ENCODE peak calls at places on chromosomes 3 and 15, in six cellular contexts. One of them, this sample, is unnamed.

GRCh38 chr15:79218588-79219200 is 63.8 kb upstream of the ANKRD34C start:
- DNase-seq in suprapubic skin: peak
- DNase-seq in sigmoid colon: no peak
- DNase-seq in body of pancreas: no peak
- DNase-seq in heart left ventricle: peak
- DNase-seq in stomach: no peak
- DNase-seq in this sample: no peak

GRCh38 chr3:73719413-73719831 is 94.7 kb upstream of the PDZRN3 start:
- DNase-seq in suprapubic skin: no peak
- DNase-seq in sigmoid colon: peak
- DNase-seq in body of pancreas: no peak
- DNase-seq in heart left ventricle: no peak
- DNase-seq in stomach: no peak
- DNase-seq in this sample: no peak

GRCh38 chr15:49521802-49522201 is 98.8 kb downstream of the FGF7 start:
- DNase-seq in suprapubic skin: no peak
- DNase-seq in sigmoid colon: no peak
- DNase-seq in body of pancreas: no peak
- DNase-seq in heart left ventricle: no peak
- DNase-seq in stomach: no peak
- DNase-seq in this sample: no peak

GRCh38 chr15:41494922-41495735 is 1.5 kb downstream of the ITPKA start:
- DNase-seq in suprapubic skin: no peak
- DNase-seq in sigmoid colon: no peak
- DNase-seq in body of pancreas: peak
- DNase-seq in heart left ventricle: no peak
- DNase-seq in stomach: peak
- DNase-seq in this sample: no peak

GRCh38 chr3:57972421-57973111 is 35.7 kb upstream of the FLNB start:
- DNase-seq in suprapubic skin: no peak
- DNase-seq in sigmoid colon: no peak
- DNase-seq in body of pancreas: no peak
- DNase-seq in heart left ventricle: no peak
- DNase-seq in stomach: peak
- DNase-seq in this sample: no peak

GRCh38 chr3:75048650-75049049 is 434.2 kb upstream of the CNTN3 start:
- DNase-seq in suprapubic skin: no peak
- DNase-seq in sigmoid colon: no peak
- DNase-seq in body of pancreas: no peak
- DNase-seq in heart left ventricle: no peak
- DNase-seq in stomach: no peak
- DNase-seq in this sample: no peak

GRCh38 chr3:144109944-144110343 is 138.3 kb downstream of the DIPK2A start:
- DNase-seq in suprapubic skin: no peak
- DNase-seq in sigmoid colon: no peak
- DNase-seq in body of pancreas: no peak
- DNase-seq in heart left ventricle: no peak
- DNase-seq in stomach: no peak
- DNase-seq in this sample: no peak

GRCh38 chr15:76973362-76973743 is 21.6 kb upstream of the PSTPIP1 start:
- DNase-seq in suprapubic skin: no peak
- DNase-seq in sigmoid colon: no peak
- DNase-seq in body of pancreas: peak
- DNase-seq in heart left ventricle: peak
- DNase-seq in stomach: no peak
- DNase-seq in this sample: no peak

GRCh38 chr15:70826634-70827033 is 27.3 kb downstream of the LARP6 start:
- DNase-seq in suprapubic skin: peak
- DNase-seq in sigmoid colon: peak
- DNase-seq in body of pancreas: no peak
- DNase-seq in heart left ventricle: no peak
- DNase-seq in stomach: no peak
- DNase-seq in this sample: no peak

GRCh38 chr3:8607285-8608040 is 37.1 kb downstream of the SSUH2 start:
- DNase-seq in suprapubic skin: no peak
- DNase-seq in sigmoid colon: no peak
- DNase-seq in body of pancreas: peak
- DNase-seq in heart left ventricle: peak
- DNase-seq in stomach: peak
- DNase-seq in this sample: no peak

GRCh38 chr3:72082121-72082715 is 297.3 kb upstream of the PROK2 start:
- DNase-seq in suprapubic skin: no peak
- DNase-seq in sigmoid colon: no peak
- DNase-seq in body of pancreas: no peak
- DNase-seq in heart left ventricle: peak
- DNase-seq in stomach: peak
- DNase-seq in this sample: no peak

GRCh38 chr3:182027366-182027765 is 315.6 kb downstream of the SOX2 start:
- DNase-seq in suprapubic skin: no peak
- DNase-seq in sigmoid colon: no peak
- DNase-seq in body of pancreas: no peak
- DNase-seq in heart left ventricle: no peak
- DNase-seq in stomach: no peak
- DNase-seq in this sample: no peak

GRCh38 chr3:124701687-124702086 is 28.6 kb upstream of the UMPS start:
- DNase-seq in suprapubic skin: no peak
- DNase-seq in sigmoid colon: no peak
- DNase-seq in body of pancreas: no peak
- DNase-seq in heart left ventricle: no peak
- DNase-seq in stomach: no peak
- DNase-seq in this sample: no peak

GRCh38 chr3:18061737-18062136 is 319.3 kb upstream of the TBC1D5 start:
- DNase-seq in suprapubic skin: no peak
- DNase-seq in sigmoid colon: no peak
- DNase-seq in body of pancreas: no peak
- DNase-seq in heart left ventricle: no peak
- DNase-seq in stomach: no peak
- DNase-seq in this sample: no peak

GRCh38 chr3:171142985-171143384 is 116.5 kb upstream of the SLC2A2 start:
- DNase-seq in suprapubic skin: no peak
- DNase-seq in sigmoid colon: no peak
- DNase-seq in body of pancreas: peak
- DNase-seq in heart left ventricle: no peak
- DNase-seq in stomach: peak
- DNase-seq in this sample: no peak

GRCh38 chr15:40285151-40285898 is 2.5 kb upstream of the ANKRD63 start:
- DNase-seq in suprapubic skin: no peak
- DNase-seq in sigmoid colon: no peak
- DNase-seq in body of pancreas: no peak
- DNase-seq in heart left ventricle: no peak
- DNase-seq in stomach: no peak
- DNase-seq in this sample: no peak

GRCh38 chr15:57440799-57441198 is 64.5 kb downstream of the CGNL1 start:
- DNase-seq in suprapubic skin: no peak
- DNase-seq in sigmoid colon: no peak
- DNase-seq in body of pancreas: no peak
- DNase-seq in heart left ventricle: no peak
- DNase-seq in stomach: no peak
- DNase-seq in this sample: no peak

GRCh38 chr3:151437906-151438305 is 23.0 kb downstream of the IGSF10 start:
- DNase-seq in suprapubic skin: no peak
- DNase-seq in sigmoid colon: no peak
- DNase-seq in body of pancreas: no peak
- DNase-seq in heart left ventricle: no peak
- DNase-seq in stomach: no peak
- DNase-seq in this sample: no peak

GRCh38 chr3:115741650-115742049 is 118.3 kb downstream of the GAP43 start:
- DNase-seq in suprapubic skin: no peak
- DNase-seq in sigmoid colon: no peak
- DNase-seq in body of pancreas: no peak
- DNase-seq in heart left ventricle: no peak
- DNase-seq in stomach: no peak
- DNase-seq in this sample: no peak

GRCh38 chr3:102529452-102529851 is 94.6 kb downstream of the ZPLD1 start:
- DNase-seq in suprapubic skin: no peak
- DNase-seq in sigmoid colon: no peak
- DNase-seq in body of pancreas: peak
- DNase-seq in heart left ventricle: no peak
- DNase-seq in stomach: no peak
- DNase-seq in this sample: no peak

GRCh38 chr3:53680026-53680425 is 166.2 kb downstream of the CHDH start:
- DNase-seq in suprapubic skin: no peak
- DNase-seq in sigmoid colon: peak
- DNase-seq in body of pancreas: peak
- DNase-seq in heart left ventricle: no peak
- DNase-seq in stomach: no peak
- DNase-seq in this sample: no peak

GRCh38 chr3:60046212-60046611 is 996.4 kb upstream of the CFAP20DC start:
- DNase-seq in suprapubic skin: no peak
- DNase-seq in sigmoid colon: no peak
- DNase-seq in body of pancreas: peak
- DNase-seq in heart left ventricle: no peak
- DNase-seq in stomach: no peak
- DNase-seq in this sample: no peak

GRCh38 chr3:45123030-45123429 is 23.1 kb downstream of the CDCP1 start:
- DNase-seq in suprapubic skin: no peak
- DNase-seq in sigmoid colon: no peak
- DNase-seq in body of pancreas: no peak
- DNase-seq in heart left ventricle: no peak
- DNase-seq in stomach: no peak
- DNase-seq in this sample: no peak

GRCh38 chr3:1723726-1724125 is 374.9 kb upstream of the CNTN4 start:
- DNase-seq in suprapubic skin: no peak
- DNase-seq in sigmoid colon: no peak
- DNase-seq in body of pancreas: no peak
- DNase-seq in heart left ventricle: no peak
- DNase-seq in stomach: no peak
- DNase-seq in this sample: no peak

GRCh38 chr3:192207239-192207638 is 520.1 kb downstream of the FGF12 start:
- DNase-seq in suprapubic skin: no peak
- DNase-seq in sigmoid colon: no peak
- DNase-seq in body of pancreas: no peak
- DNase-seq in heart left ventricle: no peak
- DNase-seq in stomach: no peak
- DNase-seq in this sample: no peak

GRCh38 chr3:101117473-101117872 is 124.3 kb upstream of the ABI3BP start:
- DNase-seq in suprapubic skin: no peak
- DNase-seq in sigmoid colon: no peak
- DNase-seq in body of pancreas: no peak
- DNase-seq in heart left ventricle: no peak
- DNase-seq in stomach: no peak
- DNase-seq in this sample: no peak

GRCh38 chr15:42495361-42496212 is at the start of gene SNAP23:
- DNase-seq in suprapubic skin: peak
- DNase-seq in sigmoid colon: peak
- DNase-seq in body of pancreas: peak
- DNase-seq in heart left ventricle: peak
- DNase-seq in stomach: peak
- DNase-seq in this sample: peak
- TF ChIP-seq POLR2A in suprapubic skin: no peak
- TF ChIP-seq POLR2A in sigmoid colon: peak
- TF ChIP-seq POLR2A in body of pancreas: peak
- TF ChIP-seq POLR2A in heart left ventricle: peak
- TF ChIP-seq POLR2A in stomach: no peak
- TF ChIP-seq POLR2A in this sample: peak

DNA sequence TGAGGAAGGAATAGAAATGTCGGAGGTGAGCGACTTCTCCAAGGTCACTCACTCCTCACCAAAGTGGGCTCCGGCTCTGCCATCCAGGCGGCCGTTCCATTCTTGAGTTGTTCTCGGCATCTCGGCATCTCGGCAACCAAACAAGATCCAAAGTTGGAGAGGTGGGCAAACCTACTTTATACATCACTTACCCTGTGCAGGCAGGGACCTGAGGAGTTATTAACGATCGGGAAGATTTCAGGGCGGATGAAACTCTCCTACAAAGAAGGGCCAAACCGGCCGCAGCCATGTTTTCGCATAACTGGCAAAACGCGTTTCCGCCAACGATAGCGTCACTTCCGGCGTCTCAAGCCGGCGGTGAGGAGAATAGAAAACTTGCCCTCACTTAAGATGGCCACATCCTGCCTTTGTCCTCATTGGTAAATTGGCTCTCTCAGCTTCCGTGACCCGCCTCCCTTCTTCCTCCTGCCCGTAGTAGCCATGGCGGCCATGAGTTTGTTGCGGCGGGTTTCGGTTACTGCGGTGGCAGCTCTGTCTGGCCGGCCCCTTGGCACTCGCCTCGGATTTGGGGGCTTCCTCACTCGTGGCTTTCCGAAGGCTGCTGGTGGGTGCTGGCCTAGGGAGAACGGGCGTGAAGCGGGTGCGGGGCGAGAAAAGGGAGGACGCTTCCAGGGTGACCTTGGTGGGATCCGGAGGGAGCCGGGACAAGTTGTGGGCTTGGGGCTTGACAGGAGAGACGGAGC is at the start of the genes MRPL47 and NDUFB5:
- DNase-seq in suprapubic skin: peak
- DNase-seq in sigmoid colon: peak
- DNase-seq in body of pancreas: peak
- DNase-seq in heart left ventricle: peak
- DNase-seq in stomach: peak
- DNase-seq in this sample: peak
- TF ChIP-seq POLR2A in suprapubic skin: peak
- TF ChIP-seq POLR2A in sigmoid colon: peak
- TF ChIP-seq POLR2A in body of pancreas: peak
- TF ChIP-seq POLR2A in heart left ventricle: peak
- TF ChIP-seq POLR2A in stomach: no peak
- TF ChIP-seq POLR2A in this sample: peak

GRCh38 chr3:10173926-10174435 is 9.3 kb downstream of the IRAK2 start:
- DNase-seq in suprapubic skin: no peak
- DNase-seq in sigmoid colon: peak
- DNase-seq in body of pancreas: peak
- DNase-seq in heart left ventricle: peak
- DNase-seq in stomach: peak
- DNase-seq in this sample: no peak
- TF ChIP-seq POLR2A in suprapubic skin: no peak
- TF ChIP-seq POLR2A in sigmoid colon: no peak
- TF ChIP-seq POLR2A in body of pancreas: no peak
- TF ChIP-seq POLR2A in heart left ventricle: no peak
- TF ChIP-seq POLR2A in stomach: no peak
- TF ChIP-seq POLR2A in this sample: no peak

DNA sequence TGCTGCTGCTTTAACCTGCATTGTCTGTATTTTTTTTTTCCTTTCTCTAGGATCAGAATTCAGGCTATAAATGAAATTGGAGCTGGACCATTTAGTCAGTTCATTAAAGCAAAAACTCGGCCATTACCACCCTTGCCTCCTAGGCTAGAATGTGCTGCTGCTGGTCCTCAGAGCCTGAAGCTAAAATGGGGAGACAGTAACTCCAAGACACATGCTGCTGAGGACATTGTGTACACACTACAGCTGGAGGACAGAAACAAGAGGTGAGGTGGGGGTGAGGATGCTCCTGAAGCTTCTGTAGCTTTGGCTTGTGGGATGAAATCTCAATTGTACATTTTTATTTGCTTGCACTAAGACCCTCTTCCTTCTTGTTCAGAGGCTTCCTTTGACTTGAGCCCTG is 85.7 kb downstream of the GHSR start:
- DNase-seq in suprapubic skin: no peak
- DNase-seq in sigmoid colon: no peak
- DNase-seq in body of pancreas: no peak
- DNase-seq in heart left ventricle: no peak
- DNase-seq in stomach: no peak
- DNase-seq in this sample: no peak
- TF ChIP-seq POLR2A in suprapubic skin: no peak
- TF ChIP-seq POLR2A in sigmoid colon: no peak
- TF ChIP-seq POLR2A in body of pancreas: no peak
- TF ChIP-seq POLR2A in heart left ventricle: no peak
- TF ChIP-seq POLR2A in stomach: no peak
- TF ChIP-seq POLR2A in this sample: no peak

GRCh38 chr3:98325055-98325454 is 28.6 kb upstream of the OR5K4 start:
- DNase-seq in suprapubic skin: no peak
- DNase-seq in sigmoid colon: no peak
- DNase-seq in body of pancreas: peak
- DNase-seq in heart left ventricle: no peak
- DNase-seq in stomach: peak
- DNase-seq in this sample: no peak
- TF ChIP-seq POLR2A in suprapubic skin: no peak
- TF ChIP-seq POLR2A in sigmoid colon: no peak
- TF ChIP-seq POLR2A in body of pancreas: no peak
- TF ChIP-seq POLR2A in heart left ventricle: no peak
- TF ChIP-seq POLR2A in stomach: no peak
- TF ChIP-seq POLR2A in this sample: no peak

GRCh38 chr3:48140284-48140683 is 47.9 kb downstream of the CDC25A start:
- DNase-seq in suprapubic skin: no peak
- DNase-seq in sigmoid colon: no peak
- DNase-seq in body of pancreas: peak
- DNase-seq in heart left ventricle: no peak
- DNase-seq in stomach: no peak
- DNase-seq in this sample: no peak
- TF ChIP-seq POLR2A in suprapubic skin: no peak
- TF ChIP-seq POLR2A in sigmoid colon: no peak
- TF ChIP-seq POLR2A in body of pancreas: no peak
- TF ChIP-seq POLR2A in heart left ventricle: no peak
- TF ChIP-seq POLR2A in stomach: no peak
- TF ChIP-seq POLR2A in this sample: no peak